ENCODE peak calls at places on chromosome 17, in ten cellular contexts. M, P, R, I, C, G, U, H, K and F are unnamed samples.

GRCh38 chr17:79105937-79106336 is 31.3 kb downstream of the ENGASE start:
- DNase-seq in M (no peak), P (no peak), R (no peak), I (no peak), C (no peak), G (no peak), U (no peak), H (no peak), K (no peak), F (no peak)

GRCh38 chr17:74746922-74747321 is 1.5 kb upstream of the NHERF1 start:
- DNase-seq in M (no peak), P (peak), R (no peak), I (no peak), C (no peak), G (no peak), U (no peak), H (peak), K (no peak), F (no peak)

GRCh38 chr17:27677191-27677590 is 46.2 kb downstream of the LGALS9 start:
- DNase-seq in M (no peak), P (no peak), R (no peak), I (no peak), C (no peak), G (no peak), U (no peak), H (no peak), K (no peak), F (no peak)

GRCh38 chr17:3845361-3845753 is 689 bp downstream of the NCBP3 start:
- DNase-seq in M (no peak), P (no peak), R (no peak), I (no peak), C (no peak), G (no peak), U (no peak), H (no peak), K (no peak), F (no peak)

GRCh38 chr17:65220732-65221131 is 83.6 kb downstream of the RGS9 start:
- DNase-seq in M (no peak), P (no peak), R (no peak), I (no peak), C (no peak), G (no peak), U (no peak), H (no peak), K (no peak), F (no peak)

GRCh38 chr17:5584383-5584951 is at the start of gene NLRP1:
- DNase-seq in M (peak), P (peak), R (peak), I (peak), C (peak), G (peak), U (peak), H (peak), K (peak), F (peak)

GRCh38 chr17:65942592-65942991 is 249.3 kb downstream of the CEP112 start:
- DNase-seq in M (no peak), P (no peak), R (no peak), I (no peak), C (no peak), G (no peak), U (no peak), H (no peak), K (no peak), F (no peak)

GRCh38 chr17:48486557-48486956 is 44.3 kb downstream of the HOXB1 start:
- DNase-seq in M (peak), P (no peak), R (peak), I (no peak), C (no peak), G (no peak), U (no peak), H (no peak), K (no peak), F (no peak)

GRCh38 chr17:32626371-32626770 is 139.6 kb downstream of the CDK5R1 start:
- DNase-seq in M (no peak), P (no peak), R (no peak), I (no peak), C (no peak), G (no peak), U (no peak), H (no peak), K (no peak), F (no peak)

GRCh38 chr17:1820518-1821252 is 9.0 kb downstream of the SMYD4 start:
- DNase-seq in M (no peak), P (no peak), R (no peak), I (no peak), C (no peak), G (no peak), U (no peak), H (no peak), K (no peak), F (no peak)

GRCh38 chr17:77049440-77049839 is 91.3 kb upstream of the SEC14L1 start:
- DNase-seq in M (no peak), P (no peak), R (no peak), I (no peak), C (no peak), G (no peak), U (no peak), H (no peak), K (no peak), F (no peak)

GRCh38 chr17:9195961-9196668 is 174.8 kb downstream of the NTN1 start:
- DNase-seq in M (no peak), P (peak), R (no peak), I (no peak), C (no peak), G (peak), U (no peak), H (no peak), K (no peak), F (no peak)

GRCh38 chr17:51322390-51323029 is 62.2 kb downstream of the UTP18 start:
- DNase-seq in M (no peak), P (no peak), R (no peak), I (no peak), C (no peak), G (peak), U (no peak), H (no peak), K (no peak), F (no peak)

GRCh38 chr17:67178555-67178954 is 66.4 kb downstream of the HELZ start:
- DNase-seq in M (no peak), P (no peak), R (no peak), I (no peak), C (no peak), G (no peak), U (no peak), H (no peak), K (no peak), F (no peak)

GRCh38 chr17:46818319-46818928 is at the start of gene WNT3:
- DNase-seq in M (no peak), P (peak), R (no peak), I (peak), C (peak), G (peak), U (no peak), H (peak), K (no peak), F (no peak)

GRCh38 chr17:83194189-83194565 is 114.8 kb downstream of the METRNL start:
- DNase-seq in M (no peak), P (peak), R (no peak), I (no peak), C (no peak), G (no peak), U (no peak), H (peak), K (no peak), F (no peak)

GRCh38 chr17:74742153-74742515 is 5.1 kb downstream of the RAB37 start:
- DNase-seq in M (no peak), P (peak), R (no peak), I (no peak), C (no peak), G (peak), U (no peak), H (no peak), K (no peak), F (no peak)

GRCh38 chr17:17469996-17470395 is 6.8 kb upstream of the MED9 start:
- DNase-seq in M (no peak), P (no peak), R (no peak), I (no peak), C (no peak), G (no peak), U (no peak), H (no peak), K (no peak), F (no peak)

GRCh38 chr17:33033176-33033575 is 41.5 kb downstream of the SPACA3 start:
- DNase-seq in M (no peak), P (no peak), R (no peak), I (no peak), C (no peak), G (no peak), U (no peak), H (no peak), K (no peak), F (no peak)

GRCh38 chr17:67575325-67575724 is 142.4 kb upstream of the NOL11 start:
- DNase-seq in M (no peak), P (no peak), R (no peak), I (no peak), C (no peak), G (no peak), U (no peak), H (no peak), K (no peak), F (no peak)

GRCh38 chr17:18025596-18026407 is 13.2 kb downstream of the ATPAF2 start:
- DNase-seq in M (no peak), P (no peak), R (no peak), I (no peak), C (no peak), G (no peak), U (no peak), H (no peak), K (no peak), F (no peak)

GRCh38 chr17:73546770-73547345 is 97.4 kb downstream of the SDK2 start:
- DNase-seq in M (no peak), P (peak), R (no peak), I (peak), C (no peak), G (peak), U (no peak), H (peak), K (no peak), F (no peak)

GRCh38 chr17:12463102-12463501 is 202.6 kb upstream of the MYOCD start:
- DNase-seq in M (peak), P (no peak), R (peak), I (no peak), C (no peak), G (no peak), U (no peak), H (no peak), K (peak), F (no peak)

GRCh38 chr17:9765302-9765701 is 26.1 kb downstream of the DHRS7C start:
- DNase-seq in M (no peak), P (no peak), R (no peak), I (no peak), C (no peak), G (no peak), U (no peak), H (no peak), K (no peak), F (no peak)